ENCODE peak calls at places on chromosome 1, in nine cellular contexts. One of them, this sample, is unnamed.

GRCh38 chr1:61077676-61078521 is 4.5 kb upstream of the NFIA start:
- DNase-seq in GDM1: no peak
- DNase-seq in NCI-H774: peak; percentile 98
- DNase-seq in NCI-H345: peak; percentile 99
- DNase-seq in stimulated activated CD8-positive, alpha-beta memory T cell treated with anti-CD3 and anti-CD28 coated beads, Interleukin-7, amount 100 ng/mL, for 48 hours: peak; percentile 91
- DNase-seq in activated CD8-positive, alpha-beta memory T cell treated with anti-CD3 and anti-CD28 coated beads, Interleukin-2, amount 50 U/mL, for 4 hours: peak; percentile 88
- DNase-seq in anterior cingulate cortex: peak; percentile 74
- DNase-seq in cerebellar cortex: peak; percentile 100
- DNase-seq in left ventricle myocardium superior: peak; percentile 91
- DNase-seq in this sample: peak; percentile 80

GRCh38 chr1:155186266-155186954 is 12.8 kb downstream of the TRIM46 start:
- DNase-seq in NCI-H774: no peak
- DNase-seq in NCI-H345: no peak
- DNase-seq in activated CD8-positive, alpha-beta memory T cell treated with anti-CD3 and anti-CD28 coated beads, Interleukin-2, amount 50 U/mL, for 4 hours: no peak
- DNase-seq in stimulated activated CD8-positive, alpha-beta memory T cell treated with anti-CD3 and anti-CD28 coated beads, Interleukin-7, amount 100 ng/mL, for 48 hours: no peak
- DNase-seq in cerebellar cortex: no peak
- DNase-seq in GDM1: no peak
- DNase-seq in left ventricle myocardium superior: no peak
- DNase-seq in anterior cingulate cortex: no peak
- DNase-seq in this sample: no peak

GRCh38 chr1:101309334-101310221 is 72.8 kb downstream of the S1PR1 start:
- DNase-seq in anterior cingulate cortex: peak; percentile 10
- DNase-seq in GDM1: peak; percentile 34
- DNase-seq in NCI-H774: peak; percentile 37
- DNase-seq in left ventricle myocardium superior: peak; percentile 55
- DNase-seq in cerebellar cortex: peak; percentile 69
- DNase-seq in NCI-H345: peak; percentile 73
- DNase-seq in stimulated activated CD8-positive, alpha-beta memory T cell treated with anti-CD3 and anti-CD28 coated beads, Interleukin-7, amount 100 ng/mL, for 48 hours: peak; percentile 39
- DNase-seq in activated CD8-positive, alpha-beta memory T cell treated with anti-CD3 and anti-CD28 coated beads, Interleukin-2, amount 50 U/mL, for 4 hours: peak; percentile 68
- DNase-seq in this sample: peak; percentile 66

GRCh38 chr1:186337554-186337953 is 37.5 kb downstream of the TPR start:
- DNase-seq in anterior cingulate cortex: no peak
- DNase-seq in GDM1: no peak
- DNase-seq in activated CD8-positive, alpha-beta memory T cell treated with anti-CD3 and anti-CD28 coated beads, Interleukin-2, amount 50 U/mL, for 4 hours: no peak
- DNase-seq in NCI-H774: no peak
- DNase-seq in left ventricle myocardium superior: no peak
- DNase-seq in cerebellar cortex: no peak
- DNase-seq in stimulated activated CD8-positive, alpha-beta memory T cell treated with anti-CD3 and anti-CD28 coated beads, Interleukin-7, amount 100 ng/mL, for 48 hours: no peak
- DNase-seq in NCI-H345: no peak
- DNase-seq in this sample: no peak

GRCh38 chr1:208604295-208604694 is 360.1 kb upstream of the PLXNA2 start:
- DNase-seq in NCI-H345: no peak
- DNase-seq in left ventricle myocardium superior: no peak
- DNase-seq in activated CD8-positive, alpha-beta memory T cell treated with anti-CD3 and anti-CD28 coated beads, Interleukin-2, amount 50 U/mL, for 4 hours: no peak
- DNase-seq in NCI-H774: no peak
- DNase-seq in cerebellar cortex: no peak
- DNase-seq in GDM1: no peak
- DNase-seq in stimulated activated CD8-positive, alpha-beta memory T cell treated with anti-CD3 and anti-CD28 coated beads, Interleukin-7, amount 100 ng/mL, for 48 hours: no peak
- DNase-seq in anterior cingulate cortex: no peak
- DNase-seq in this sample: peak; percentile 61

GRCh38 chr1:206816390-206817287 is 44.3 kb upstream of the IL10 start:
- DNase-seq in left ventricle myocardium superior: no peak
- DNase-seq in stimulated activated CD8-positive, alpha-beta memory T cell treated with anti-CD3 and anti-CD28 coated beads, Interleukin-7, amount 100 ng/mL, for 48 hours: no peak
- DNase-seq in GDM1: no peak
- DNase-seq in cerebellar cortex: no peak
- DNase-seq in activated CD8-positive, alpha-beta memory T cell treated with anti-CD3 and anti-CD28 coated beads, Interleukin-2, amount 50 U/mL, for 4 hours: no peak
- DNase-seq in anterior cingulate cortex: no peak
- DNase-seq in NCI-H345: no peak
- DNase-seq in NCI-H774: no peak
- DNase-seq in this sample: no peak

GRCh38 chr1:42266253-42267135 is 68.5 kb downstream of the FOXJ3 start:
- DNase-seq in NCI-H774: no peak
- DNase-seq in GDM1: no peak
- DNase-seq in anterior cingulate cortex: no peak
- DNase-seq in activated CD8-positive, alpha-beta memory T cell treated with anti-CD3 and anti-CD28 coated beads, Interleukin-2, amount 50 U/mL, for 4 hours: no peak
- DNase-seq in NCI-H345: no peak
- DNase-seq in stimulated activated CD8-positive, alpha-beta memory T cell treated with anti-CD3 and anti-CD28 coated beads, Interleukin-7, amount 100 ng/mL, for 48 hours: no peak
- DNase-seq in cerebellar cortex: peak; percentile 11
- DNase-seq in left ventricle myocardium superior: no peak
- DNase-seq in this sample: no peak

GRCh38 chr1:156154317-156154749 is 948 bp downstream of the SEMA4A start:
- DNase-seq in GDM1: peak; percentile 54
- DNase-seq in NCI-H774: no peak
- DNase-seq in activated CD8-positive, alpha-beta memory T cell treated with anti-CD3 and anti-CD28 coated beads, Interleukin-2, amount 50 U/mL, for 4 hours: no peak
- DNase-seq in stimulated activated CD8-positive, alpha-beta memory T cell treated with anti-CD3 and anti-CD28 coated beads, Interleukin-7, amount 100 ng/mL, for 48 hours: peak; percentile 83
- DNase-seq in left ventricle myocardium superior: no peak
- DNase-seq in NCI-H345: no peak
- DNase-seq in cerebellar cortex: no peak
- DNase-seq in anterior cingulate cortex: no peak
- DNase-seq in this sample: peak; percentile 79

This sample was measured in GM20000.